ENCODE peak calls at places on chromosomes 7 and 10, in five cellular contexts. Y is HCT116, Z is heart right ventricle, M is transverse colon, J is AG04450. B is an unnamed sample. For H3K27me3, the result is how much of the 10 kb centered on the place peaks cover.

GRCh38 chr10:77582710-77583115 is 54.9 kb downstream of the KCNMA1 start:
- DNase-seq in Y (no peak), Z (no peak), M (no peak), J (no peak), B (no peak)

GRCh38 chr7:17991866-17992648 is 35.6 kb downstream of the PRPS1L1 start:
- DNase-seq in Y (no peak), Z (no peak), M (peak), J (no peak), B (no peak)

GRCh38 chr10:101130984-101131961 is at the start of gene TLX1:
- DNase-seq in Y (no peak), Z (no peak), M (no peak), J (no peak), B (no peak)

GRCh38 chr7:92832623-92833023 is 3.8 kb downstream of the CDK6 start:
- DNase-seq in Y (no peak), Z (no peak), M (no peak), J (no peak), B (no peak)

GRCh38 chr10:93554760-93555432 is 11.6 kb upstream of the FFAR4 start:
- DNase-seq in Y (peak), Z (peak), M (peak), J (no peak), B (peak)

GRCh38 chr7:148500978-148501377 is 89.6 kb upstream of the C7orf33 start:
- DNase-seq in Y (no peak), Z (no peak), M (no peak), J (no peak), B (no peak)

GRCh38 chr7:132655071-132655761 is 78.9 kb upstream of the PLXNA4 start:
- DNase-seq in Y (no peak), Z (peak), M (peak), J (no peak), B (peak)

GRCh38 chr7:107660381-107661080 is at the start of gene SLC26A4:
- DNase-seq in Y (no peak), Z (no peak), M (no peak), J (no peak), B (no peak)

GRCh38 chr10:105181616-105182015 is 540.5 kb downstream of the SORCS3 start:
- DNase-seq in Y (no peak), Z (no peak), M (no peak), J (no peak), B (no peak)

GRCh38 chr7:28236560-28236959 is 56.0 kb upstream of the JAZF1 start:
- DNase-seq in Y (no peak), Z (no peak), M (no peak), J (no peak), B (no peak)

GRCh38 chr10:70589762-70590662 is 12.5 kb downstream of the PRF1 start:
- DNase-seq in Y (no peak), Z (peak), M (no peak), J (peak), B (no peak)

GRCh38 chr10:48238826-48239520 is 35.5 kb downstream of the FRMPD2 start:
- DNase-seq in Y (no peak), Z (no peak), M (no peak), J (no peak), B (no peak)

GRCh38 chr10:31133628-31134302 is 102.1 kb upstream of the ZNF438 start:
- DNase-seq in Y (no peak), Z (peak), M (peak), J (no peak), B (peak)

GRCh38 chr10:131196176-131196885 is 115.2 kb downstream of the TCERG1L start:
- DNase-seq in Y (no peak), Z (no peak), M (no peak), J (no peak), B (no peak)

GRCh38 chr7:103877565-103877964 is 111.9 kb downstream of the RELN start:
- DNase-seq in Y (no peak), Z (no peak), M (no peak), J (no peak), B (no peak)

GRCh38 chr7:74284781-74285259 is 4.4 kb upstream of the CLIP2 start:
- DNase-seq in Y (no peak), Z (no peak), M (peak), J (no peak), B (no peak)

GRCh38 chr7:1413936-1414639 is 45.2 kb downstream of the MICALL2 start:
- DNase-seq in Y (no peak), Z (no peak), M (no peak), J (no peak), B (no peak)

GRCh38 chr7:141202540-141202939 is 128.7 kb downstream of the TMEM178B start:
- DNase-seq in Y (no peak), Z (no peak), M (no peak), J (no peak), B (no peak)

GRCh38 chr10:110462308-110463095 is 35.2 kb upstream of the DUSP5 start:
- DNase-seq in Y (no peak), Z (no peak), M (no peak), J (no peak), B (no peak)

GRCh38 chr7:156102267-156102666 is 290.0 kb upstream of the SHH start:
- DNase-seq in Y (no peak), Z (no peak), M (no peak), J (no peak), B (no peak)

GRCh38 chr10:89710748-89711147 is 9.4 kb downstream of the KIF20B start:
- DNase-seq in Y (no peak), Z (no peak), M (no peak), J (peak), B (no peak)

GRCh38 chr10:52889611-52890010 is 117.0 kb upstream of the MBL2 start:
- DNase-seq in Y (no peak), Z (no peak), M (no peak), J (no peak), B (no peak)

GRCh38 chr7:1859266-1860035 is 189.4 kb downstream of the ELFN1 start:
- DNase-seq in Y (no peak), Z (no peak), M (no peak), J (no peak), B (no peak)

GRCh38 chr10:92689663-92690210 is at the start of gene HHEX:
- DNase-seq in Y (peak), Z (peak), M (peak), J (no peak), B (no peak)

GRCh38 chr10:96512997-96513685 is 585 bp downstream of the TLL2 start:
- DNase-seq in Y (no peak), Z (no peak), M (no peak), J (no peak), B (peak)

GRCh38 chr7:92133133-92133736 is 1.0 kb downstream of the CYP51A1 start:
- DNase-seq in Y (no peak), Z (no peak), M (no peak), J (no peak), B (no peak)

GRCh38 chr7:81753392-81753791 is 16.5 kb downstream of the HGF start:
- DNase-seq in Y (no peak), Z (no peak), M (no peak), J (no peak), B (no peak)

GRCh38 chr10:21076381-21076780 is 179.3 kb upstream of the NEBL start:
- DNase-seq in Y (no peak), Z (no peak), M (no peak), J (no peak), B (no peak)

GRCh38 chr10:81915517-81915916 is 40.5 kb downstream of the NRG3 start:
- DNase-seq in Y (no peak), Z (no peak), M (no peak), J (no peak), B (no peak)

GRCh38 chr10:92124020-92124419 is 166.9 kb downstream of the CPEB3 start:
- DNase-seq in Y (no peak), Z (no peak), M (no peak), J (no peak), B (no peak)

DNA sequence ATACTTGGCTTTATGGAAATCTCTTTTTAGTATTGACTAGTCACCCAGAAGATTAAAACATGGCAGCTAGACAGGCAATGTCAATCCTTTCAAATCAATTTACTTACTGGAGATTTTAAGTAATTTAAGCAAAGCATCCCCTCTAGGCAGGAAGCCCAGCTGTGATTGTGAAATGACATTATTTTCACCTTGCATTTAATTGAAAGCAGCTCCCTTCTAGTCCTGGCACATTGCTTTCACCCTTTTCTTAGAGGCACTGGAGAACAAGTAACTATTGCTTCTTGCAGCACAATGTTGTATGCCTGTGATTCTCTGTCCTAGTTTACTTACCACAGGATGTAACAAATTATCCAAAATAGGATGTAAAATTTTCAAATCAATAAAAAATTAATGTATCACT is 13.3 kb downstream of the ST7 start:
- DNase-seq in Y (no peak), Z (no peak), M (no peak), J (no peak), B (no peak)
- H3K27me3 ChIP-seq in Y (under half), Z (under half), M (under half), J (under half), B (under half)

GRCh38 chr10:119762035-119762434 is 36.2 kb downstream of the INPP5F start:
- DNase-seq in Y (no peak), Z (no peak), M (no peak), J (no peak), B (no peak)

GRCh38 chr10:119758448-119758847 is 32.6 kb downstream of the INPP5F start:
- DNase-seq in Y (no peak), Z (no peak), M (no peak), J (no peak), B (no peak)

GRCh38 chr10:119762805-119763798 is 37.3 kb downstream of the INPP5F start:
- DNase-seq in Y (no peak), Z (no peak), M (no peak), J (no peak), B (no peak)

GRCh38 chr10:119761106-119761505 is 35.3 kb downstream of the INPP5F start:
- DNase-seq in Y (no peak), Z (no peak), M (no peak), J (peak), B (no peak)

GRCh38 chr10:119759832-119760231 is 34.0 kb downstream of the INPP5F start:
- DNase-seq in Y (no peak), Z (no peak), M (no peak), J (no peak), B (no peak)
- TF ChIP-seq CTCF in Y (no peak), Z (no peak), M (no peak), J (no peak), B (no peak)

GRCh38 chr7:6529643-6530042 is 21.6 kb downstream of the GRID2IP start:
- DNase-seq in Y (no peak), Z (no peak), M (no peak), J (no peak), B (no peak)

GRCh38 chr7:6528401-6529130 is 22.7 kb downstream of the GRID2IP start:
- DNase-seq in Y (no peak), Z (no peak), M (no peak), J (no peak), B (no peak)

GRCh38 chr7:6531492-6532279 is 19.6 kb downstream of the GRID2IP start:
- DNase-seq in Y (no peak), Z (no peak), M (no peak), J (no peak), B (no peak)

GRCh38 chr7:6530626-6531491 is 20.4 kb downstream of the GRID2IP start:
- DNase-seq in Y (no peak), Z (no peak), M (peak), J (no peak), B (peak)

DNA sequence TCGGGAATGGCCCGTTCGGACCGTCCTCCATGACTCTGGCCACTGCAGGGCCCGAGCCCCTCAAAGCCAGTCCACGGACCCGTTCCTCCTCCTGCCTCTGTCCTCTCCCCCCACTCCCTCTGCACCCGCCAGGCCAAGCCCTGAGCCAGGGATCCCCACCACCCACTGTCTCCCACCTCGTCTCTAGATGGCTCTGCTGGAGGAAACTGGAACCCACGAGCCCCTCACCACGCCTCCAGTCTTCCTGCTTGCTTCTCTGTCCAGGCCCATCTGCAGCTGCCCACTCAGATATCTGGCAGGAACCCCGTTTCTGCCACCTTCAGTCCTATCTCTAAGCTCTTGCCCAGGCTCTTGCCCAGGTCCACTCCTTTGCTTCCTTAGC is 24.3 kb downstream of the GRID2IP start:
- DNase-seq in Y (no peak), Z (no peak), M (no peak), J (no peak), B (no peak)
- H3K27me3 ChIP-seq in Y (under half), Z (half or more), M (half or more), J (under half), B (under half)

GRCh38 chr7:129615018-129615417 is 3.5 kb downstream of the NRF1 start:
- DNase-seq in Y (no peak), Z (no peak), M (no peak), J (no peak), B (no peak)

GRCh38 chr7:129612112-129613015 is 844 bp downstream of the NRF1 start:
- DNase-seq in Y (no peak), Z (peak), M (peak), J (no peak), B (no peak)

GRCh38 chr7:129611246-129612111 is at the start of gene NRF1:
- DNase-seq in Y (peak), Z (peak), M (peak), J (peak), B (peak)

GRCh38 chr7:129610709-129611245 is 743 bp upstream of the NRF1 start:
- DNase-seq in Y (no peak), Z (no peak), M (no peak), J (no peak), B (no peak)

GRCh38 chr7:129613016-129613337 is 1.5 kb downstream of the NRF1 start:
- DNase-seq in Y (no peak), Z (no peak), M (no peak), J (no peak), B (no peak)
- TF ChIP-seq CTCF in Y (no peak), Z (no peak), M (no peak), J (no peak), B (no peak)

GRCh38 chr10:57654856-57655255 is 612.8 kb downstream of the IPMK start:
- DNase-seq in Y (no peak), Z (no peak), M (no peak), J (no peak), B (no peak)
- H3K27me3 ChIP-seq in Y (under half), Z (under half), M (under half), J (under half), B (under half)

DNA sequence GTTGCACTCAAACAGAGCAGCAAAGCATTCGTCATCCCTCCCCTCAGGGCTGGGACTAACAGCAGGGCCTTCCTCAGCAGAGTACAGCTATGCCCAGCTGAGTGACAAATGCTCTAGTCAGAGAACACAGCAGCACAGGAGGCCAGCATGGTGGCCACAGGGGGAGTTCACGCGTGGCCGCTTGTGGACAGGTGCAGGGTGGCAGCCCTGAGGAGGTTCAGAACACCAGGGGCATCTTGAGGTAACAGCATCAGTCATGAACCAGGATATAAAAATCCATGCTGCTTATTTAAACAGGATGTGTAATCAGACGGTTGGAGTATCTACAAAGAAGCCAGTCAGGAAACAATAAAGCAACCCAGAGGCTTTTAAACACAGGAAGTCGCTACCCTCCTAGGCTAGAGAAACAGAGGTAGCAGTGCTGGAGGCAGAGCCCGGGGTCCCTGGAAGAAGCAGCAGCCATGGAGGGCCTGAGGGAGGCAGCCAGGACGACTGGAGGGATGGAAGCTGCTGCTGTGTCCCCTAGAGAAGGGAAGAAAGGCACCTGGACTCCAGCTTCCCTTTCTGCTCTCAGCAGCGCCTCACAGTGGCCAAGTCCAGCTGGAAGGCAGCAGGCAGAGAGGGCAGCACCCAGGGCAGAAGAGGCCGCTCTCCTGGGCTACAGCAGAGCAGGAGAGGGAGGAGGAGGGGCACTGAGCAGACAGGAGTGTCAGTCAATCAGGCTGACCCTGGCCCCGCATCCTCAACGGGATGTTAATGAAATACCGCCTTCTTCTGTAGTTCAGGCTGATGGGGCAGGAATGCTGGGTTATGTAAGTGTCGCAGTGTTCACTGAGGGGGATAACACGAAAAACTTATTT is 70.8 kb upstream of the UCN3 start:
- DNase-seq in Y (peak), Z (peak), M (peak), J (no peak), B (peak)
- TF ChIP-seq CTCF in Y (peak), Z (peak), M (peak), J (peak), B (no peak)

GRCh38 chr10:75417522-75417927 is 13.9 kb upstream of the LRMDA start:
- DNase-seq in Y (no peak), Z (no peak), M (no peak), J (no peak), B (no peak)
- H3K27me3 ChIP-seq in Y (under half), Z (under half), M (under half), J (under half), B (under half)

GRCh38 chr10:106360870-106361269 is 803.6 kb downstream of the SORCS1 start:
- DNase-seq in Y (no peak), Z (no peak), M (no peak), J (peak), B (no peak)

DNA sequence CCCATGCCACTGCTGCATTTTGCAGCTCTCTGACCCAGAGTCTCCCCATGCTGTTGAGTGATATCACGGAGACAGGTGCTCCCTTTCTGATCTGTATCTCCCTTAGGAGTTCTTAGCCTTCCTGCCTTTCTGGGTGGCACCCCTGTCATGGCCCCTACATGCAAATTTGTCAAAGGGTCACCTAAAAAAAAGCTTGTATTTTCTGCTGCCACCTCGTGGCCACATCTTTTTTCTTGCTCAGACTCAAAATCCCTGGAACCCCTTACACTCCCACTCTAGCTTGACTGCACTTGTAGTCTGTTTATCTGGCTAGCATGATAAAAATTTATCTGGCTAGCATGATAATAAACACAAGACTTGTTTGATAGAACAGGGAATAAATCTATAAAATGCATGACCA is 809.1 kb downstream of the SORCS1 start:
- DNase-seq in Y (no peak), Z (no peak), M (no peak), J (no peak), B (no peak)
- TF ChIP-seq CTCF in Y (no peak), Z (no peak), M (no peak), J (peak), B (no peak)